ENCODE peak calls at places on chromosome 17, in eight cellular contexts. Q, W, C, V, E, H, F and A are unnamed samples.

GRCh38 chr17:56868716-56869115 is 34.8 kb downstream of the DGKE start:
- DNase-seq in F (no peak), W (no peak), Q (no peak), V (no peak), C (no peak), H (no peak), E (no peak), A (no peak)

GRCh38 chr17:64741924-64742670 is 80.0 kb upstream of the SMURF2 start:
- DNase-seq in Q (no peak), C (peak; percentile 81), E (peak; percentile 61), F (no peak), V (peak; percentile 74), W (no peak), H (no peak), A (no peak)

GRCh38 chr17:79991140-79991923 is 44.3 kb downstream of the TBC1D16 start:
- DNase-seq in Q (peak; percentile 97), H (peak; percentile 92), F (peak; percentile 92), E (peak; percentile 81), C (peak; percentile 74), V (peak; percentile 56), W (peak; percentile 94), A (peak; percentile 60)

GRCh38 chr17:45270828-45271418 is 9.0 kb upstream of the SPATA32 start:
- DNase-seq in F (no peak), Q (peak; percentile 68), C (no peak), H (peak; percentile 31), V (no peak), W (peak; percentile 66), E (no peak), A (no peak)

GRCh38 chr17:12729086-12729485 is 60.2 kb upstream of the ARHGAP44 start:
- DNase-seq in C (no peak), F (no peak), E (no peak), Q (no peak), V (no peak), H (no peak), W (no peak), A (no peak)

GRCh38 chr17:75341784-75342183 is 52.6 kb upstream of the SLC25A19 start:
- DNase-seq in C (no peak), Q (no peak), W (no peak), F (no peak), V (no peak), E (no peak), H (no peak), A (no peak)

GRCh38 chr17:31736855-31737625 is 122.0 kb downstream of the COPRS start:
- DNase-seq in V (no peak), F (no peak), Q (no peak), W (no peak), C (no peak), H (no peak), E (no peak), A (no peak)

GRCh38 chr17:40351185-40352043 is 13.1 kb downstream of the GJD3 start:
- DNase-seq in C (no peak), F (peak; percentile 16), H (no peak), W (no peak), V (no peak), Q (no peak), E (no peak), A (no peak)

GRCh38 chr17:81092518-81093095 is 57.7 kb downstream of the BAIAP2 start:
- DNase-seq in Q (no peak), V (no peak), E (no peak), F (no peak), C (no peak), W (no peak), H (no peak), A (no peak)

GRCh38 chr17:76714822-76715461 is 4.2 kb upstream of the MXRA7 start:
- DNase-seq in H (peak; percentile 87), W (no peak), Q (no peak), E (peak; percentile 77), F (peak; percentile 83), V (peak; percentile 37), C (peak; percentile 59), A (peak; percentile 77)

GRCh38 chr17:83137523-83137922 is 58.1 kb downstream of the METRNL start:
- DNase-seq in H (no peak), W (peak; percentile 47), C (no peak), F (peak; percentile 17), E (no peak), V (no peak), Q (no peak), A (no peak)

GRCh38 chr17:74545456-74546230 is at the start of gene CD300C:
- DNase-seq in F (peak; percentile 25), W (peak; percentile 80), Q (no peak), H (peak; percentile 15), C (no peak), V (no peak), E (peak; percentile 41), A (peak; percentile 62)

GRCh38 chr17:73941919-73942530 is 261.5 kb upstream of the RPL38 start:
- DNase-seq in H (no peak), V (no peak), C (no peak), E (peak; percentile 24), Q (no peak), W (no peak), F (no peak), A (no peak)

GRCh38 chr17:77821114-77821513 is 137.4 kb upstream of the TNRC6C start:
- DNase-seq in C (no peak), E (no peak), Q (no peak), F (no peak), H (no peak), V (no peak), W (no peak), A (no peak)

GRCh38 chr17:77819497-77819896 is 139.0 kb upstream of the TNRC6C start:
- DNase-seq in E (no peak), Q (no peak), F (no peak), W (no peak), H (no peak), C (no peak), V (no peak), A (no peak)

GRCh38 chr17:77824780-77825280 is 133.7 kb upstream of the TNRC6C start:
- DNase-seq in H (no peak), F (no peak), E (no peak), V (no peak), Q (no peak), C (no peak), W (peak; percentile 57), A (no peak)

GRCh38 chr17:77824102-77824779 is 134.3 kb upstream of the TNRC6C start:
- DNase-seq in Q (no peak), V (no peak), C (no peak), H (no peak), F (no peak), E (no peak), W (no peak), A (no peak)

GRCh38 chr17:77822302-77823030 is 136.0 kb upstream of the TNRC6C start:
- DNase-seq in F (peak; percentile 75), W (no peak), H (no peak), E (no peak), Q (no peak), V (peak; percentile 40), C (no peak), A (no peak)
- H3K27ac ChIP-seq in F (no peak overlapping the region), W (no peak overlapping the region), H (no peak overlapping the region), E (no peak overlapping the region), Q (no peak overlapping the region), V (no peak overlapping the region), C (no peak overlapping the region), A (no peak overlapping the region)

GRCh38 chr17:7579001-7579838 is at the start of gene CD68:
- DNase-seq in V (peak; percentile 79), Q (peak; percentile 97), W (peak; percentile 92), F (peak; percentile 80), H (peak; percentile 92), E (peak; percentile 81), C (peak; percentile 91), A (peak; percentile 85)

GRCh38 chr17:7580631-7581554 is 1.5 kb downstream of the CD68 start:
- DNase-seq in V (no peak), F (no peak), H (no peak), W (peak; percentile 63), E (no peak), C (no peak), Q (no peak), A (no peak)

GRCh38 chr17:7583253-7584109 is at the start of gene MPDU1:
- DNase-seq in Q (peak; percentile 89), F (peak; percentile 96), W (peak; percentile 99), H (peak; percentile 91), C (peak; percentile 96), V (peak; percentile 97), E (peak; percentile 97), A (peak; percentile 84)

GRCh38 chr17:7579839-7580630 is 597 bp downstream of the CD68 start:
- DNase-seq in H (no peak), F (no peak), W (peak; percentile 70), E (peak; percentile 33), Q (no peak), V (no peak), C (no peak), A (no peak)

GRCh38 chr17:7582401-7583252 is 1.0 kb upstream of the MPDU1 start:
- DNase-seq in Q (no peak), F (no peak), V (no peak), W (peak; percentile 90), E (peak; percentile 35), C (no peak), H (no peak), A (no peak)
- TF ChIP-seq CTCF in Q (no peak), F (no peak), V (no peak), W (no peak), E (no peak), C (no peak), H (no peak), A (no peak)

GRCh38 chr17:7651959-7652658 is 1.4 kb downstream of the ATP1B2 start:
- DNase-seq in C (no peak), Q (no peak), V (no peak), E (no peak), F (no peak), W (no peak), H (no peak), A (no peak)

GRCh38 chr17:7654832-7655540 is 4.3 kb downstream of the ATP1B2 start:
- DNase-seq in Q (no peak), E (no peak), F (no peak), H (no peak), V (no peak), C (peak; percentile 44), W (no peak), A (no peak)

GRCh38 chr17:7652659-7653343 is 2.1 kb downstream of the ATP1B2 start:
- DNase-seq in H (no peak), W (no peak), C (no peak), V (no peak), Q (no peak), E (no peak), F (no peak), A (no peak)

GRCh38 chr17:7650509-7651096 is at the start of gene ATP1B2:
- DNase-seq in W (peak; percentile 89), C (no peak), Q (peak; percentile 90), E (peak; percentile 44), F (peak; percentile 70), V (peak; percentile 42), H (peak; percentile 47), A (no peak)

GRCh38 chr17:7651097-7651958 is 602 bp downstream of the ATP1B2 start:
- DNase-seq in H (no peak), Q (no peak), E (no peak), C (no peak), W (peak; percentile 80), V (no peak), F (no peak), A (no peak)
- H3K27ac ChIP-seq in H (no peak overlapping the region), Q (no peak overlapping the region), E (no peak overlapping the region), C (no peak overlapping the region), W (no peak overlapping the region), V (peak overlapping the region; percentile 56), F (no peak overlapping the region), A (no peak overlapping the region)

DNA sequence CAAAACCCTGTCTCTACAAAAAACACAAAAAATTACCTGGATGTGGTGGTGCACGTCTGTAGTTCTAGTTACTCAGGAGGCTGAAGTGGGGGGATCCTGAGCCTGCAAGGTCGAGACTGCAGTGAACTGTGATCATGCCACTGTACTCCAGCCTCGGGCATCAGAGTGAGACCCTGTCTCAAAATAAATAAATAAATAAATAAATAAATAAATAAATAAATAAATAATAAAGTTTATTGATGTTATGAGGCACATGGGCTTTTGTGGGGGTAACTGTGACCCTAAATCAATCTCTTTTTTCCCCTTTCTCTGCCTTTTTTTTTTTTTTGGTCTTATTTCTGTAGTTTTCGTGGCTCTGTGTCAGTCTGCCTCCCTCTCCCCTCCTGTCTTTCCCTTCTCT is 4.5 kb upstream of the ASIC2 start:
- DNase-seq in Q (no peak), C (no peak), H (no peak), W (no peak), V (no peak), F (no peak), E (no peak), A (no peak)
- TF ChIP-seq CTCF in Q (no peak), C (no peak), H (no peak), W (no peak), V (no peak), F (no peak), E (no peak), A (no peak)